ENCODE peak calls at places on chromosomes 16 and 17, in eight cellular contexts. D, V, C, J, Y, K, I and U are unnamed samples.

GRCh38 chr17:75476274-75476673 is 19.8 kb downstream of the TMEM94 start:
- DNase-seq in D (no peak), V (no peak), C (peak), J (peak), Y (no peak), K (peak), I (no peak), U (no peak)

GRCh38 chr16:22424161-22424937 is 49.9 kb upstream of the CDR2 start:
- DNase-seq in D (no peak), V (peak), C (peak), J (peak), Y (no peak), K (peak), I (no peak), U (peak)

GRCh38 chr17:58956997-58957724 is 149.5 kb downstream of the TRIM37 start:
- DNase-seq in D (peak), V (no peak), C (no peak), J (peak), Y (peak), K (peak), I (no peak), U (no peak)

GRCh38 chr16:31767267-31767666 is 106.3 kb upstream of the ZNF267 start:
- DNase-seq in D (no peak), V (no peak), C (no peak), J (no peak), Y (no peak), K (no peak), I (no peak), U (no peak)

GRCh38 chr16:75251280-75252048 is at the start of gene BCAR1:
- DNase-seq in D (peak), V (peak), C (peak), J (peak), Y (peak), K (peak), I (peak), U (peak)

GRCh38 chr16:31177136-31177535 is 2.8 kb upstream of the FUS start:
- DNase-seq in D (no peak), V (no peak), C (peak), J (no peak), Y (peak), K (peak), I (no peak), U (no peak)

GRCh38 chr16:8928467-8928957 is 35.2 kb downstream of the USP7 start:
- DNase-seq in D (no peak), V (no peak), C (peak), J (no peak), Y (no peak), K (no peak), I (no peak), U (no peak)

GRCh38 chr16:81486555-81487061 is 42.0 kb downstream of the CMIP start:
- DNase-seq in D (no peak), V (peak), C (peak), J (peak), Y (no peak), K (peak), I (peak), U (no peak)

GRCh38 chr17:47324224-47325020 is 667 bp downstream of the EFCAB13 start:
- DNase-seq in D (peak), V (peak), C (peak), J (peak), Y (peak), K (peak), I (no peak), U (no peak)

GRCh38 chr16:22623351-22623781 is 112.7 kb downstream of the NPIPB5 start:
- DNase-seq in D (no peak), V (no peak), C (peak), J (peak), Y (peak), K (peak), I (peak), U (peak)

GRCh38 chr17:55484575-55484974 is 26.7 kb downstream of the SMIM36 start:
- DNase-seq in D (no peak), V (no peak), C (no peak), J (no peak), Y (peak), K (no peak), I (no peak), U (no peak)

GRCh38 chr17:49344914-49345313 is 17.1 kb downstream of the ZNF652 start:
- DNase-seq in D (no peak), V (no peak), C (no peak), J (peak), Y (no peak), K (peak), I (no peak), U (no peak)

GRCh38 chr17:68498479-68499326 is 13.5 kb upstream of the PRKAR1A start:
- DNase-seq in D (no peak), V (peak), C (no peak), J (no peak), Y (no peak), K (no peak), I (no peak), U (no peak)

GRCh38 chr16:88784074-88784855 is 755 bp downstream of the PIEZO1 start:
- DNase-seq in D (peak), V (peak), C (peak), J (peak), Y (peak), K (peak), I (no peak), U (no peak)

GRCh38 chr16:17718495-17718894 is 247.7 kb upstream of the XYLT1 start:
- DNase-seq in D (no peak), V (no peak), C (no peak), J (no peak), Y (no peak), K (no peak), I (no peak), U (no peak)

GRCh38 chr17:69428252-69428980 is 13.9 kb downstream of the MAP2K6 start:
- DNase-seq in D (no peak), V (no peak), C (no peak), J (no peak), Y (no peak), K (no peak), I (no peak), U (no peak)

GRCh38 chr17:48052956-48053757 is 5.0 kb downstream of the NFE2L1 start:
- DNase-seq in D (no peak), V (peak), C (no peak), J (no peak), Y (no peak), K (no peak), I (no peak), U (peak)

GRCh38 chr16:53433509-53433908 is 762 bp upstream of the RBL2 start:
- DNase-seq in D (no peak), V (no peak), C (no peak), J (no peak), Y (peak), K (no peak), I (no peak), U (no peak)

GRCh38 chr16:76650579-76650978 is 373.4 kb downstream of the CNTNAP4 start:
- DNase-seq in D (peak), V (no peak), C (no peak), J (no peak), Y (peak), K (no peak), I (no peak), U (no peak)

GRCh38 chr16:60225541-60225940 is 1491.4 kb upstream of the GOT2 start:
- DNase-seq in D (no peak), V (no peak), C (no peak), J (no peak), Y (no peak), K (no peak), I (no peak), U (no peak)

GRCh38 chr16:71367243-71367976 is 8.9 kb downstream of the CALB2 start:
- DNase-seq in D (peak), V (peak), C (peak), J (peak), Y (peak), K (peak), I (no peak), U (no peak)

GRCh38 chr17:40442392-40443195 is 656 bp upstream of the IGFBP4 start:
- DNase-seq in D (peak), V (no peak), C (no peak), J (peak), Y (peak), K (peak), I (no peak), U (no peak)

GRCh38 chr17:9268546-9268945 is 247.2 kb downstream of the NTN1 start:
- DNase-seq in D (no peak), V (no peak), C (no peak), J (no peak), Y (no peak), K (peak), I (no peak), U (no peak)

GRCh38 chr17:48623583-48623982 is 2.6 kb downstream of the HOXB9 start:
- DNase-seq in D (no peak), V (no peak), C (no peak), J (no peak), Y (no peak), K (no peak), I (no peak), U (no peak)

GRCh38 chr16:1779234-1779701 is 3.1 kb downstream of the SPSB3 start:
- DNase-seq in D (no peak), V (no peak), C (no peak), J (no peak), Y (no peak), K (no peak), I (no peak), U (no peak)

GRCh38 chr17:64001091-64001579 is 3.0 kb downstream of the PRR29 start:
- DNase-seq in D (no peak), V (no peak), C (no peak), J (no peak), Y (no peak), K (no peak), I (no peak), U (no peak)

GRCh38 chr16:1330260-1330914 is 3.1 kb upstream of the BAIAP3 start:
- DNase-seq in D (peak), V (no peak), C (no peak), J (no peak), Y (no peak), K (no peak), I (no peak), U (no peak)

GRCh38 chr16:82264781-82265180 is 94.8 kb upstream of the MPHOSPH6 start:
- DNase-seq in D (no peak), V (no peak), C (no peak), J (no peak), Y (no peak), K (no peak), I (no peak), U (no peak)

GRCh38 chr17:48244121-48244711 is 136.7 kb downstream of the SNX11 start:
- DNase-seq in D (peak), V (no peak), C (peak), J (no peak), Y (peak), K (peak), I (peak), U (no peak)

GRCh38 chr16:65662236-65662635 is 540.4 kb upstream of the CDH11 start:
- DNase-seq in D (no peak), V (no peak), C (no peak), J (no peak), Y (no peak), K (no peak), I (no peak), U (no peak)

GRCh38 chr16:64428463-64428862 is 693.4 kb downstream of the CDH11 start:
- DNase-seq in D (no peak), V (no peak), C (peak), J (peak), Y (peak), K (peak), I (no peak), U (no peak)

GRCh38 chr16:21300309-21301167 is 22.4 kb upstream of the CRYM start:
- DNase-seq in D (peak), V (peak), C (peak), J (peak), Y (peak), K (peak), I (peak), U (peak)

GRCh38 chr17:46178550-46179198 is 14.6 kb downstream of the KANSL1 start:
- DNase-seq in D (no peak), V (no peak), C (no peak), J (no peak), Y (peak), K (peak), I (no peak), U (no peak)

GRCh38 chr16:66271074-66272060 is 95.1 kb upstream of the CDH5 start:
- DNase-seq in D (no peak), V (no peak), C (peak), J (peak), Y (peak), K (peak), I (no peak), U (peak)

GRCh38 chr17:75568412-75569255 is 19.0 kb upstream of the MYO15B start:
- DNase-seq in D (no peak), V (no peak), C (no peak), J (no peak), Y (no peak), K (no peak), I (no peak), U (no peak)

GRCh38 chr17:75980188-75981018 is 1.4 kb downstream of the TEN1 start:
- DNase-seq in D (no peak), V (no peak), C (peak), J (no peak), Y (no peak), K (peak), I (no peak), U (no peak)

GRCh38 chr17:62674363-62674739 is 46.9 kb downstream of the MRC2 start:
- DNase-seq in D (no peak), V (no peak), C (no peak), J (no peak), Y (no peak), K (no peak), I (no peak), U (no peak)

GRCh38 chr17:62670202-62670821 is 42.8 kb downstream of the MRC2 start:
- DNase-seq in D (no peak), V (no peak), C (no peak), J (no peak), Y (peak), K (no peak), I (no peak), U (no peak)

GRCh38 chr17:62673614-62674362 is 46.3 kb downstream of the MRC2 start:
- DNase-seq in D (no peak), V (no peak), C (no peak), J (no peak), Y (no peak), K (no peak), I (no peak), U (no peak)

GRCh38 chr17:62672957-62673356 is 45.5 kb downstream of the MRC2 start:
- DNase-seq in D (no peak), V (no peak), C (no peak), J (no peak), Y (no peak), K (no peak), I (no peak), U (no peak)

GRCh38 chr17:62671553-62671952 is 44.1 kb downstream of the MRC2 start:
- DNase-seq in D (no peak), V (peak), C (no peak), J (peak), Y (peak), K (peak), I (no peak), U (no peak)
- TF ChIP-seq CTCF in D (no peak), V (no peak), C (no peak), J (no peak), Y (peak), K (no peak), I (no peak), U (no peak)

GRCh38 chr17:11980813-11981212 is 16.5 kb downstream of the ZNF18 start:
- DNase-seq in D (no peak), V (no peak), C (no peak), J (peak), Y (peak), K (no peak), I (no peak), U (no peak)
- TF ChIP-seq CTCF in D (peak), V (no peak), C (peak), J (peak), Y (peak), K (peak), I (no peak), U (peak)

DNA sequence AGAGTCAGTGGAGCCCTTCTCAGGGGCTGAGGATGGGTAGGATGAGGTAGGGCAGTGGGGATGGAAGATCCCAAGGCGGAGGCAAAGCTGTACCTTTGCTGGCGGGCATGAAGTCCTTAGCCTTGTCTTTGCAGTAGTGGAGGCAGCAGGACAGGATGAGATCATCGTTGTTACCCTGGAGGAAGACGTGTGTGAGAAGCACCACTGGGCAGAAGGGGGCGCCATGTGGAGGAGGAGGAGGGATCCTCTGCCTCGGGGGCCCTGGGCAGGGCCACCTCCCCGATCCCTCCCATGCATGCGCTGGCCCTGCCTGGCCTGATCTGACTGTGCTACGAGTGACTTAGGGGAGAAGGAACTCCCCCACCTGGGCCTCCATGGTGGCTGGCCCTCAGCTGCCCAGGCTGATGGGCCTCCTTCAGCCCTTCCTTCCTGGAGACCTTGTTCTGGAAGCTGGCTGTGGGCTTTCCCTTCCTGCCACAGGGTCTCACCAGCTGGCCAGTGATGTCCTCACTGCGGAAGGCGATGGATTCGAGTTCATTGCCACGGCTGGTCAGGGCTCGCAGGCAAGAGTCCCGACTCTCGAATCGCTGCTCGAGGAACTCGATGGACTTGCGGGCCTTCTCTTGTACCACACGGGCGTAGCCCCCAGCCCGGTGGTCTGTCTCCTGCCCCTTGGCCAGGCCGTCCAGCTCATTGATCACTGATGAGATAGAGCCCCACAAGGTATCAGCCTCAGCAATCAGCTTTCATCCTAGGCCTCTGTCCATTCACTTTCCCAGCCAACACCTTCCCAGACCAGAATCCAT is 10.3 kb downstream of the HIC1 start:
- DNase-seq in D (peak), V (peak), C (peak), J (peak), Y (peak), K (peak), I (no peak), U (no peak)
- TF ChIP-seq CTCF in D (peak), V (no peak), C (peak), J (peak), Y (peak), K (peak), I (peak), U (peak)

DNA sequence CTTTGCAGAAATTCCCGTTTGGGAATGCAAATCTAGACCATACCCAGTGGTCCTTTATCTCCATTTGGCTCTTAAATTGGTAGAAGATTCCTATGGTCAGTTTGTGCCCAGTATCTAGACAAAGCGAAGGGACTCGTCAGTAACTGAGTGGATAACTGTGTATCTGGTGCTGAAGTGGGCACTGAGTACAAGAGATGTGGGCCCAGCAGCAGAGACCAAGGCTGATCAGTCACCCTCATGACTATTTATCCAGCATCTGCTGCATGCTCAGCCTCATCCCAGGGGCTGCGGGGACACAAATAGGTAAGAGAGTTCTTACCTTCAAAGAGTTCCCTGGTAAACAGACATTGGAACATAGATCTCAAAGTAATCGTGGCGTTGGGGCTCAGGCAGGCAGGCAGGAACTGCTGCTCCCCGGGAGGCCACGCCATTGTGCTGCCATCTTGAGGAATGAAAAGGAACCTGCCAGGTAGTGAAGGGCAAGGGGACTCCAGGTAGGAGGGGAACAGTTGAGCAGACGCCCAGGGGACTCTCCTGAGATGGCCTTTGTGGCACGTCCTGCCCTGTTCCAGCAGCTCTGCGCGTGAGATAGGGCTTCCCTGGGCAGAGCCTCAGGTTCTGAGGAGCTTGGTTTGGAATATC is 10.3 kb downstream of the NT5M start:
- DNase-seq in D (peak), V (peak), C (no peak), J (no peak), Y (peak), K (no peak), I (no peak), U (no peak)
- TF ChIP-seq CTCF in D (peak), V (peak), C (peak), J (peak), Y (peak), K (peak), I (peak), U (peak)

GRCh38 chr17:82386256-82386831 is 14.8 kb downstream of the UTS2R start:
- DNase-seq in D (no peak), V (no peak), C (no peak), J (no peak), Y (no peak), K (no peak), I (no peak), U (no peak)
- TF ChIP-seq CTCF in D (no peak), V (no peak), C (no peak), J (no peak), Y (no peak), K (no peak), I (no peak), U (no peak)

DNA sequence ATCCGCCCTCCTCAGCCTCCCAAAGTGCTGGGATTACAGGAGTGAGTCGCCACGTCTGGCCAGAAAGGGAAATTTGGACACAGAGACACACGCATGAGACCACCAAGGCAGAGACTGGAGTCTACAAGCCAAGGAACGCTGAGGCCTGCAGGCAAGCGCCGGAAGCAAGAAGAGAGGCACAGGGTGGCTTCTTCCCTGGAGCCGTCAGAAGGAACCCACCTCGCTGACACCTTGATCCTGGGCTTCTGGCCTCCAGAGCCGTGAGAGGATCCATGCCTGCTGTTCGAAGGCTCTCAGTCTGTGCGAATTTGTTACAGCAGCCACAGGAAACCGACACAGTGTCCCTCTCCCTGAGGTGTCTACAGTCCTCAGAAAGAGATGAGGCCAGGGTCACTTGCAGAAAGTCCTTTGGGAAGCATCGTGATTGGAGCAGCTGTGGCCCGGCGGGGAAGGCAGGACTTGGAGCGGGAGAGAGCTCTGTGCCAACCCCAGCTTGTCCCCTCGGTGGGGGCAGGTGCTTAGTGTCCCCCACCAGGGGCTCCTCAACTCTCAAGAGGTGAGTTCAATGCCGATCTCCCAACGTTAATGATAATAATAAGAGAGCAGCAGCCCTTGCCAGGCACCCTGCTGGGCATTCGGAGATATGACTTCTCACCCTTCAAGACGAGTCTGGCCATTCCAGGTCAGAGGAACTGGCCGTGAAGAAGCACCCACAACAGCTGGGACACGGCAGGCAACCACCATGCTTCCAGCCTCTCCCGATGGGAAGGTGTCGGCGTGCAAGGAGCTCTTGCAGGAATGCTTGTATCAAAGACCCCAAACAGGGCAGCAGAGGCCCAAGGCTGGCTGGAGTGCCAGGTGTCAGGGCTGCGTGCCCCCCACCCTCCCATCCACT is 68.4 kb upstream of the TNRC6C start:
- DNase-seq in D (no peak), V (no peak), C (no peak), J (no peak), Y (no peak), K (no peak), I (no peak), U (no peak)
- TF ChIP-seq CTCF in D (no peak), V (no peak), C (no peak), J (no peak), Y (no peak), K (no peak), I (no peak), U (no peak)